ENCODE peak calls at places on chromosomes 12 and 14, in five cellular contexts. One of them, this sample, is unnamed.

GRCh38 chr12:114834621-114835020 is 150.6 kb upstream of the TBX3 start:
- DNase-seq in neuronal stem cell: no peak
- DNase-seq in aorta: no peak
- DNase-seq in AG04449: no peak
- DNase-seq in activated CD8-positive, alpha-beta T cell treated with anti-CD3 and anti-CD28 coated beads for 36 hours: no peak
- DNase-seq in this sample: no peak

GRCh38 chr14:104110491-104111209 is 25.1 kb downstream of the ASPG start:
- DNase-seq in neuronal stem cell: no peak
- DNase-seq in AG04449: no peak
- DNase-seq in aorta: peak
- DNase-seq in activated CD8-positive, alpha-beta T cell treated with anti-CD3 and anti-CD28 coated beads for 36 hours: no peak
- DNase-seq in this sample: peak

GRCh38 chr12:124301084-124301654 is 6.3 kb downstream of the RFLNA start:
- DNase-seq in neuronal stem cell: no peak
- DNase-seq in activated CD8-positive, alpha-beta T cell treated with anti-CD3 and anti-CD28 coated beads for 36 hours: no peak
- DNase-seq in aorta: peak
- DNase-seq in AG04449: no peak
- DNase-seq in this sample: no peak

GRCh38 chr12:32102234-32102633 is 4.4 kb upstream of the BICD1 start:
- DNase-seq in activated CD8-positive, alpha-beta T cell treated with anti-CD3 and anti-CD28 coated beads for 36 hours: no peak
- DNase-seq in neuronal stem cell: no peak
- DNase-seq in AG04449: no peak
- DNase-seq in aorta: no peak
- DNase-seq in this sample: no peak

GRCh38 chr12:22126758-22127157 is 80.7 kb downstream of the CMAS start:
- DNase-seq in aorta: no peak
- DNase-seq in neuronal stem cell: no peak
- DNase-seq in activated CD8-positive, alpha-beta T cell treated with anti-CD3 and anti-CD28 coated beads for 36 hours: no peak
- DNase-seq in AG04449: no peak
- DNase-seq in this sample: no peak

GRCh38 chr14:32805979-32806378 is 132.7 kb upstream of the NPAS3 start:
- DNase-seq in AG04449: no peak
- DNase-seq in neuronal stem cell: no peak
- DNase-seq in aorta: no peak
- DNase-seq in activated CD8-positive, alpha-beta T cell treated with anti-CD3 and anti-CD28 coated beads for 36 hours: no peak
- DNase-seq in this sample: no peak

GRCh38 chr12:112261559-112261958 is 120.7 kb downstream of the HECTD4 start:
- DNase-seq in neuronal stem cell: no peak
- DNase-seq in activated CD8-positive, alpha-beta T cell treated with anti-CD3 and anti-CD28 coated beads for 36 hours: no peak
- DNase-seq in aorta: no peak
- DNase-seq in AG04449: no peak
- DNase-seq in this sample: no peak

GRCh38 chr12:68675098-68675842 is 11.5 kb upstream of the NUP107 start:
- DNase-seq in activated CD8-positive, alpha-beta T cell treated with anti-CD3 and anti-CD28 coated beads for 36 hours: peak
- DNase-seq in AG04449: no peak
- DNase-seq in aorta: no peak
- DNase-seq in neuronal stem cell: no peak
- DNase-seq in this sample: no peak

GRCh38 chr14:61153436-61153835 is 127.7 kb downstream of the TMEM30B start:
- DNase-seq in aorta: no peak
- DNase-seq in AG04449: peak
- DNase-seq in neuronal stem cell: no peak
- DNase-seq in activated CD8-positive, alpha-beta T cell treated with anti-CD3 and anti-CD28 coated beads for 36 hours: no peak
- DNase-seq in this sample: no peak

GRCh38 chr14:70130498-70130897 is 58.3 kb downstream of the SLC8A3 start:
- DNase-seq in AG04449: no peak
- DNase-seq in activated CD8-positive, alpha-beta T cell treated with anti-CD3 and anti-CD28 coated beads for 36 hours: no peak
- DNase-seq in neuronal stem cell: no peak
- DNase-seq in aorta: no peak
- DNase-seq in this sample: no peak

GRCh38 chr14:53338192-53338591 is 185.1 kb upstream of the DDHD1 start:
- DNase-seq in activated CD8-positive, alpha-beta T cell treated with anti-CD3 and anti-CD28 coated beads for 36 hours: no peak
- DNase-seq in aorta: no peak
- DNase-seq in AG04449: no peak
- DNase-seq in neuronal stem cell: no peak
- DNase-seq in this sample: no peak

GRCh38 chr12:14896477-14897184 is 11.0 kb upstream of the MGP start:
- DNase-seq in neuronal stem cell: no peak
- DNase-seq in aorta: no peak
- DNase-seq in activated CD8-positive, alpha-beta T cell treated with anti-CD3 and anti-CD28 coated beads for 36 hours: no peak
- DNase-seq in AG04449: peak
- DNase-seq in this sample: no peak

GRCh38 chr12:128026696-128027574 is 240.0 kb upstream of the TMEM132C start:
- DNase-seq in aorta: no peak
- DNase-seq in neuronal stem cell: no peak
- DNase-seq in AG04449: no peak
- DNase-seq in activated CD8-positive, alpha-beta T cell treated with anti-CD3 and anti-CD28 coated beads for 36 hours: no peak
- DNase-seq in this sample: no peak

GRCh38 chr14:99706121-99706900 is 22.2 kb downstream of the CYP46A1 start:
- DNase-seq in neuronal stem cell: no peak
- DNase-seq in activated CD8-positive, alpha-beta T cell treated with anti-CD3 and anti-CD28 coated beads for 36 hours: no peak
- DNase-seq in aorta: peak
- DNase-seq in AG04449: no peak
- DNase-seq in this sample: no peak

GRCh38 chr14:77273796-77274195 is 2.8 kb upstream of the NGB start:
- DNase-seq in AG04449: no peak
- DNase-seq in aorta: no peak
- DNase-seq in activated CD8-positive, alpha-beta T cell treated with anti-CD3 and anti-CD28 coated beads for 36 hours: no peak
- DNase-seq in neuronal stem cell: no peak
- DNase-seq in this sample: no peak

GRCh38 chr12:107649615-107650014 is 36.0 kb upstream of the PWP1 start:
- DNase-seq in AG04449: no peak
- DNase-seq in activated CD8-positive, alpha-beta T cell treated with anti-CD3 and anti-CD28 coated beads for 36 hours: no peak
- DNase-seq in neuronal stem cell: no peak
- DNase-seq in aorta: no peak
- DNase-seq in this sample: no peak